ENCODE peak calls at places on chromosomes 1 and 21, in six cellular contexts. One of them, this sample, is unnamed.

GRCh38 chr21:44326272-44326647 is 12.9 kb downstream of the CFAP410 start:
- DNase-seq in PC-9: no peak
- DNase-seq in left ventricle myocardium inferior: no peak
- DNase-seq in ovary: no peak
- DNase-seq in GM23338: no peak
- DNase-seq in HepG2: no peak
- DNase-seq in this sample: no peak

GRCh38 chr1:23581219-23581618 is 21.9 kb upstream of the ID3 start:
- DNase-seq in left ventricle myocardium inferior: peak; percentile 69
- DNase-seq in HepG2: no peak
- DNase-seq in ovary: no peak
- DNase-seq in PC-9: no peak
- DNase-seq in GM23338: peak; percentile 43
- DNase-seq in this sample: peak; percentile 67

GRCh38 chr1:155049651-155050559 is 1.2 kb upstream of the ADAM15 start:
- DNase-seq in left ventricle myocardium inferior: no peak
- DNase-seq in PC-9: no peak
- DNase-seq in HepG2: no peak
- DNase-seq in ovary: no peak
- DNase-seq in GM23338: no peak
- DNase-seq in this sample: no peak

GRCh38 chr1:202665417-202665816 is 44.8 kb downstream of the SYT2 start:
- DNase-seq in left ventricle myocardium inferior: no peak
- DNase-seq in HepG2: no peak
- DNase-seq in GM23338: no peak
- DNase-seq in PC-9: no peak
- DNase-seq in ovary: no peak
- DNase-seq in this sample: no peak

GRCh38 chr1:234924450-234925355 is 203.9 kb downstream of the TOMM20 start:
- DNase-seq in left ventricle myocardium inferior: no peak
- DNase-seq in ovary: no peak
- DNase-seq in HepG2: no peak
- DNase-seq in PC-9: no peak
- DNase-seq in GM23338: no peak
- DNase-seq in this sample: no peak

GRCh38 chr1:92487078-92487605 is 417 bp upstream of the GFI1 start:
- DNase-seq in GM23338: no peak
- DNase-seq in HepG2: no peak
- DNase-seq in PC-9: no peak
- DNase-seq in ovary: no peak
- DNase-seq in left ventricle myocardium inferior: no peak
- DNase-seq in this sample: no peak

GRCh38 chr21:14942801-14943490 is 121.9 kb downstream of the NRIP1 start:
- DNase-seq in left ventricle myocardium inferior: no peak
- DNase-seq in GM23338: no peak
- DNase-seq in PC-9: no peak
- DNase-seq in HepG2: peak; percentile 91
- DNase-seq in ovary: no peak
- DNase-seq in this sample: no peak

GRCh38 chr1:247209306-247209900 is 37.6 kb upstream of the ZNF124 start:
- DNase-seq in GM23338: peak; percentile 34
- DNase-seq in ovary: no peak
- DNase-seq in PC-9: no peak
- DNase-seq in HepG2: no peak
- DNase-seq in left ventricle myocardium inferior: no peak
- DNase-seq in this sample: no peak

GRCh38 chr1:3409737-3410434 is 44.6 kb upstream of the ARHGEF16 start:
- DNase-seq in PC-9: no peak
- DNase-seq in left ventricle myocardium inferior: peak; percentile 54
- DNase-seq in GM23338: peak; percentile 25
- DNase-seq in ovary: peak; percentile 83
- DNase-seq in HepG2: peak; percentile 58
- DNase-seq in this sample: peak; percentile 39

GRCh38 chr1:227759345-227760300 is 24.4 kb downstream of the SNAP47 start:
- DNase-seq in PC-9: peak; percentile 82
- DNase-seq in ovary: peak; percentile 79
- DNase-seq in HepG2: no peak
- DNase-seq in GM23338: no peak
- DNase-seq in left ventricle myocardium inferior: peak; percentile 60
- DNase-seq in this sample: peak; percentile 89

GRCh38 chr1:106753069-106753468 is 303.4 kb upstream of the PRMT6 start:
- DNase-seq in HepG2: no peak
- DNase-seq in PC-9: no peak
- DNase-seq in ovary: no peak
- DNase-seq in left ventricle myocardium inferior: no peak
- DNase-seq in GM23338: no peak
- DNase-seq in this sample: no peak

GRCh38 chr1:7749126-7749525 is 22.0 kb upstream of the VAMP3 start:
- DNase-seq in HepG2: no peak
- DNase-seq in GM23338: no peak
- DNase-seq in PC-9: no peak
- DNase-seq in ovary: no peak
- DNase-seq in left ventricle myocardium inferior: no peak
- DNase-seq in this sample: no peak

GRCh38 chr1:185813401-185813979 is 79.3 kb downstream of the HMCN1 start:
- DNase-seq in left ventricle myocardium inferior: no peak
- DNase-seq in GM23338: peak; percentile 78
- DNase-seq in PC-9: peak; percentile 50
- DNase-seq in ovary: no peak
- DNase-seq in HepG2: peak; percentile 24
- DNase-seq in this sample: no peak

GRCh38 chr1:45205000-45205909 is 1.1 kb downstream of the ZSWIM5 start:
- DNase-seq in PC-9: no peak
- DNase-seq in left ventricle myocardium inferior: peak; percentile 32
- DNase-seq in GM23338: peak; percentile 69
- DNase-seq in HepG2: peak; percentile 22
- DNase-seq in ovary: peak; percentile 72
- DNase-seq in this sample: no peak

GRCh38 chr1:17192394-17193221 is 12.3 kb upstream of the PADI1 start:
- DNase-seq in PC-9: no peak
- DNase-seq in GM23338: no peak
- DNase-seq in left ventricle myocardium inferior: no peak
- DNase-seq in HepG2: no peak
- DNase-seq in ovary: peak; percentile 21
- DNase-seq in this sample: no peak

GRCh38 chr21:34892196-34892595 is 156.9 kb downstream of the RUNX1 start:
- DNase-seq in PC-9: no peak
- DNase-seq in GM23338: no peak
- DNase-seq in ovary: no peak
- DNase-seq in HepG2: no peak
- DNase-seq in left ventricle myocardium inferior: no peak
- DNase-seq in this sample: no peak

GRCh38 chr1:11515403-11516300 is 36.7 kb downstream of the DISP3 start:
- DNase-seq in PC-9: no peak
- DNase-seq in GM23338: no peak
- DNase-seq in left ventricle myocardium inferior: no peak
- DNase-seq in HepG2: no peak
- DNase-seq in ovary: peak; percentile 10
- DNase-seq in this sample: no peak

DNA sequence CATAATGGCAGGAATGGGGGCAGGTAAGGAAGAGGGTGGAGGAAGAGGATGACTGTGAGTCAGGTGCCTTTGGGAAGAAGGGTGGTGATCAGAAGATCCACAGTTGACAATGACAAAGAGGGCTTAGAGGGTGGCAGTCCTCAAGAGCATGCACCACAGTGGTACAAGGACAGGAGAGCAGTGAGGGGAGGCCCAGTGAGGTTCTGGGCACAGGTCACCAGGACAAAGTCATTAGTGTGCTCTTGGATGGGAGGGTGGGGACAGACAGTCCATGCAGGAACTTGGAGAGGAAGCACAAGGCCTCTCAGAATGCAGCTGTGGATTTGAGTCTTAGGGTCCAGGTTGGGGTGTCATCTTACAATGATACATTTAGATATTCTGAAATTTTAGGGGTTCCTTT is 75.1 kb downstream of the RHOU start:
- DNase-seq in left ventricle myocardium inferior: no peak
- DNase-seq in ovary: no peak
- DNase-seq in HepG2: no peak
- DNase-seq in GM23338: no peak
- DNase-seq in PC-9: no peak
- DNase-seq in this sample: no peak
- H3K27ac ChIP-seq in left ventricle myocardium inferior: no peak overlapping the region
- H3K27ac ChIP-seq in ovary: no peak overlapping the region
- H3K27ac ChIP-seq in HepG2: no peak overlapping the region
- H3K27ac ChIP-seq in GM23338: no peak overlapping the region
- H3K27ac ChIP-seq in PC-9: no peak overlapping the region
- H3K27ac ChIP-seq in this sample: no peak overlapping the region

GRCh38 chr21:29022141-29022540 is 2.3 kb upstream of the USP16 start:
- DNase-seq in ovary: no peak
- DNase-seq in GM23338: no peak
- DNase-seq in HepG2: peak; percentile 16
- DNase-seq in left ventricle myocardium inferior: no peak
- DNase-seq in PC-9: no peak
- DNase-seq in this sample: no peak

GRCh38 chr21:29018540-29018939 is 609 bp downstream of the RWDD2B start:
- DNase-seq in PC-9: no peak
- DNase-seq in GM23338: no peak
- DNase-seq in ovary: no peak
- DNase-seq in HepG2: no peak
- DNase-seq in left ventricle myocardium inferior: no peak
- DNase-seq in this sample: no peak

DNA sequence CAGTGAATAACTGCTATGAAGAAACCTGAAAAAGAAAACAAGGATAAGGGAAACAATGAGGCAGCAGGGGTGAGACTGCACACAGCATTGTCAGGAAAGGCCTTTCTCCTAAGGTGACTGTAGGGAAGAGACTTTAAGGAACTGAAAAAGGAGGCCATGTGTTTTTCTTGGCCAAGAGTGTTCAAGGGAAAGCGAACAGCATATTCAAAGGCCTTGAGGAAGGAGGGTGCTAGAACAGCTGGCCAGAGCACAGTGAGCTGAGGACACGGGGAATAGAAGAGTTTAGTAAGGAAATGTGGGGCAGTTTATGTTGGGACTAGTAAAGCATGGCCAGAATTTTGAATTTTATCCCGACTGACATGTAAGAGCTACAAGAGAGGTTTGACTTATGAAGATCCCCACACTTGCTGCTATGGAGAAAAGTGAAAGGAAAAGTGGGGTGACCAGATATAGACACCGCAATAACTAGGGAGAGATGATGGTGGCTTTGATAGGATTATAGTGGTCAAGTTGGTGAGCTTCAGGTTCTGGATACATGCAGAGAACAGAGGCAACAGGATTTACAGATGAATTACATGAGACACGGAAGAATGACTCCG is 1.4 kb downstream of the RWDD2B start:
- DNase-seq in PC-9: no peak
- DNase-seq in left ventricle myocardium inferior: no peak
- DNase-seq in ovary: no peak
- DNase-seq in GM23338: no peak
- DNase-seq in HepG2: no peak
- DNase-seq in this sample: no peak
- H3K4me3 ChIP-seq in PC-9: peak overlapping the region; percentile 91
- H3K4me3 ChIP-seq in left ventricle myocardium inferior: peak overlapping the region; percentile 80
- H3K4me3 ChIP-seq in ovary: no peak overlapping the region
- H3K4me3 ChIP-seq in GM23338: peak overlapping the region; percentile 69
- H3K4me3 ChIP-seq in HepG2: peak overlapping the region; percentile 75
- H3K4me3 ChIP-seq in this sample: peak overlapping the region; percentile 94

GRCh38 chr1:111704240-111704639 is 35.0 kb downstream of the INKA2 start:
- DNase-seq in PC-9: no peak
- DNase-seq in GM23338: no peak
- DNase-seq in ovary: no peak
- DNase-seq in HepG2: no peak
- DNase-seq in left ventricle myocardium inferior: no peak
- DNase-seq in this sample: no peak

GRCh38 chr1:111705841-111706240 is 33.4 kb downstream of the INKA2 start:
- DNase-seq in PC-9: no peak
- DNase-seq in left ventricle myocardium inferior: no peak
- DNase-seq in HepG2: no peak
- DNase-seq in ovary: no peak
- DNase-seq in GM23338: no peak
- DNase-seq in this sample: no peak

GRCh38 chr1:111699268-111699667 is 39.9 kb downstream of the INKA2 start:
- DNase-seq in HepG2: no peak
- DNase-seq in GM23338: no peak
- DNase-seq in ovary: no peak
- DNase-seq in left ventricle myocardium inferior: no peak
- DNase-seq in PC-9: no peak
- DNase-seq in this sample: no peak

GRCh38 chr1:111704776-111705175 is 34.4 kb downstream of the INKA2 start:
- DNase-seq in HepG2: no peak
- DNase-seq in PC-9: peak; percentile 69
- DNase-seq in GM23338: no peak
- DNase-seq in ovary: no peak
- DNase-seq in left ventricle myocardium inferior: no peak
- DNase-seq in this sample: no peak

DNA sequence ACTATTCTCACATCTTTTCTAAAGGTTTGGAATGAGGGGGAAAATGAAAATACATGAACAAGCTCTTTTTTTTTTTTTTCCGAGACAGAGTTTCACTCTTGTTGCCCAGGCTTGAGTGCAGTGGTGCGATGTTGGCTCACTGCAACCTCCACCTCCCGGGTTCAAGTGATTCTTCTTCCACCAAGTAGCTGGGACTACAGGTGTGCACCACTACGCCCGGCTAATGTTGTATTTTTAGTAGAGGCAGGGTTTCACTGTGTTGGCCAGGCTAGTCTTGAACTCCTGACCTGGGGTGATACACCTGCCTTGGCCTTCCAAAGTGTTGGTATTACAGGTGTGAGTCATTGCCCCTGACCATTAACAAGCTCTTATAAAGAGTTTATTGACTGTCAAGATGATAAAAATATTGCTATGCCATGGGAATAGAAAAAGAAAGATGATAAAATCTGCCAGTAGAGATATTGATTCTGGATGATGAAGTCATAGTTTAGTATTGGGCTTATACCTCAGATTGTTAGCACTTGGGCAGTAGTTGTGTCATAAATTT is 36.6 kb downstream of the INKA2 start:
- DNase-seq in HepG2: no peak
- DNase-seq in PC-9: no peak
- DNase-seq in ovary: no peak
- DNase-seq in left ventricle myocardium inferior: no peak
- DNase-seq in GM23338: no peak
- DNase-seq in this sample: no peak
- H3K36me3 ChIP-seq in HepG2: peaks cover 77% of the 10 kb centered on the region
- H3K36me3 ChIP-seq in PC-9: peaks cover 7% of the 10 kb centered on the region
- H3K36me3 ChIP-seq in ovary: no peaks in the 10 kb centered on the region
- H3K36me3 ChIP-seq in left ventricle myocardium inferior: peaks cover 94% of the 10 kb centered on the region
- H3K36me3 ChIP-seq in GM23338: peaks cover 21% of the 10 kb centered on the region
- H3K36me3 ChIP-seq in this sample: no peaks in the 10 kb centered on the region

GRCh38 chr1:32773018-32773763 is 44.0 kb downstream of the YARS1 start:
- DNase-seq in PC-9: peak; percentile 72
- DNase-seq in GM23338: peak; percentile 91
- DNase-seq in left ventricle myocardium inferior: peak; percentile 81
- DNase-seq in HepG2: peak; percentile 53
- DNase-seq in ovary: peak; percentile 90
- DNase-seq in this sample: peak; percentile 91
- H3K27ac ChIP-seq in PC-9: peak overlapping the region; percentile 51
- H3K27ac ChIP-seq in GM23338: peak overlapping the region; percentile 61
- H3K27ac ChIP-seq in left ventricle myocardium inferior: peak overlapping the region; percentile 19
- H3K27ac ChIP-seq in HepG2: no peak overlapping the region
- H3K27ac ChIP-seq in ovary: peak overlapping the region; percentile 8
- H3K27ac ChIP-seq in this sample: no peak overlapping the region

DNA sequence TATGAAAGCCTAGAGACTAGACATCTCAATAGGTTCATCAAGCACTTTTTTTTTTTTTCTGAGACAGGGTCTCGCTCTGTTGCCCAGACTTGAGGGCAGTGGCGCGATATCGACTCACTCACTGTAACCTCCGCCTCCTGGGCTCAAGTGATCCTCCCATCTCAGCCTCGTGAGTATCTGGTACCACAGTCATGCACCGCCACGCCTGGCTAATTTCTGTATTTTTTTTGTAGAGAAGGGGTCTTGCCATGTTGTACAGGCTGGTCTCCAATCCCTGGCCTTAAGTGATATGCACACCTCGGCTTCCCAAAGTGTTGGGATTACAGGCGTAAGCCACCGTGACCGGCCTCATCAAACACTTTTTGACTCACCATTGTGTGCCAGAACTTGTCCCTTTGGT is 613 bp upstream of the GPATCH4 start:
- DNase-seq in GM23338: no peak
- DNase-seq in left ventricle myocardium inferior: no peak
- DNase-seq in ovary: no peak
- DNase-seq in PC-9: no peak
- DNase-seq in HepG2: no peak
- DNase-seq in this sample: no peak
- H3K4me3 ChIP-seq in GM23338: peak overlapping the region; percentile 96
- H3K4me3 ChIP-seq in left ventricle myocardium inferior: peak overlapping the region; percentile 76
- H3K4me3 ChIP-seq in ovary: peak overlapping the region; percentile 59
- H3K4me3 ChIP-seq in PC-9: peak overlapping the region; percentile 77
- H3K4me3 ChIP-seq in HepG2: peak overlapping the region; percentile 84
- H3K4me3 ChIP-seq in this sample: peak overlapping the region; percentile 95

This sample was measured in psoas muscle.